ENCODE peak calls at places on chromosomes 11 and 22, in five cellular contexts. One of them, this sample, is unnamed.
A peak's percentile ranks its signal among the peaks of the same experiment; 100 is the strongest.

GRCh38 chr11:100740440-100740839 is 53.4 kb downstream of the ARHGAP42 start:
- DNase-seq in A549: no peak
- DNase-seq in testis: no peak
- DNase-seq in heart left ventricle: no peak
- DNase-seq in psoas muscle: no peak
- DNase-seq in this sample: no peak

GRCh38 chr11:47905358-47906059 is 57.4 kb upstream of the NUP160 start:
- DNase-seq in heart left ventricle: no peak
- DNase-seq in psoas muscle: no peak
- DNase-seq in A549: no peak
- DNase-seq in testis: no peak
- DNase-seq in this sample: no peak

GRCh38 chr11:14904745-14905103 is 12.7 kb upstream of the CYP2R1 start:
- DNase-seq in heart left ventricle: peak; percentile 82
- DNase-seq in A549: peak; percentile 64
- DNase-seq in psoas muscle: peak; percentile 78
- DNase-seq in testis: peak; percentile 90
- DNase-seq in this sample: peak; percentile 86

GRCh38 chr11:86523738-86524602 is 148.4 kb downstream of the ME3 start:
- DNase-seq in testis: no peak
- DNase-seq in A549: peak; percentile 98
- DNase-seq in heart left ventricle: no peak
- DNase-seq in psoas muscle: no peak
- DNase-seq in this sample: peak; percentile 43

GRCh38 chr11:119094816-119095065 is 6.9 kb downstream of the DPAGT1 start:
- DNase-seq in psoas muscle: peak; percentile 85
- DNase-seq in testis: peak; percentile 85
- DNase-seq in A549: no peak
- DNase-seq in heart left ventricle: peak; percentile 84
- DNase-seq in this sample: peak; percentile 89

GRCh38 chr11:74238243-74238642 is 67.2 kb downstream of the PPME1 start:
- DNase-seq in testis: no peak
- DNase-seq in A549: no peak
- DNase-seq in psoas muscle: no peak
- DNase-seq in heart left ventricle: no peak
- DNase-seq in this sample: no peak

GRCh38 chr22:39306456-39307361 is 12.7 kb downstream of the RPL3 start:
- DNase-seq in testis: no peak
- DNase-seq in psoas muscle: no peak
- DNase-seq in heart left ventricle: no peak
- DNase-seq in A549: peak; percentile 54
- DNase-seq in this sample: no peak

GRCh38 chr11:60924110-60924905 is at the start of gene TMEM132A:
- DNase-seq in A549: peak; percentile 68
- DNase-seq in testis: peak; percentile 91
- DNase-seq in heart left ventricle: peak; percentile 74
- DNase-seq in psoas muscle: peak; percentile 73
- DNase-seq in this sample: peak; percentile 86

DNA sequence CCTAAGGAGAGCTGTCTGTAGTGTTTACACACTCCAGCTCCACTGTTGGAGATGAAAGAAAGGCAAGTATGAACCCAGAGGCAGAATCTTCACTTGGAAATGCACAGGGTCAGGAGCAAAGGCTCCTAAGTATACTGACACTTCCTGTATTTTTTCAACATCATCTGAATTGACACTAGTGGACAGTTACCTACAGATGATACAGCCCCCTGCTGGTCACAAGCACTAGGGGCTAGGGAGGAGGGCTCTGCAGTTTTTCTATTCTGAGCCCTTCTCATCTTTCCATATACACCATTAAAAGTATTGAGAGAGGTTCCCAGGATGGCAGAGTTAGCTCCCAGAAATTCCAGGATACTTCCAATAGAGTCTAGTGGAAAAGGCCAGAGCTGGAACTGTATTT is 290.3 kb upstream of the API5 start:
- DNase-seq in heart left ventricle: no peak
- DNase-seq in testis: peak; percentile 21
- DNase-seq in psoas muscle: no peak
- DNase-seq in A549: peak; percentile 15
- DNase-seq in this sample: no peak
- TF ChIP-seq CTCF in heart left ventricle: peak; percentile 34
- TF ChIP-seq CTCF in testis: no peak
- TF ChIP-seq CTCF in psoas muscle: no peak
- TF ChIP-seq CTCF in A549: no peak
- TF ChIP-seq CTCF in this sample: no peak

DNA sequence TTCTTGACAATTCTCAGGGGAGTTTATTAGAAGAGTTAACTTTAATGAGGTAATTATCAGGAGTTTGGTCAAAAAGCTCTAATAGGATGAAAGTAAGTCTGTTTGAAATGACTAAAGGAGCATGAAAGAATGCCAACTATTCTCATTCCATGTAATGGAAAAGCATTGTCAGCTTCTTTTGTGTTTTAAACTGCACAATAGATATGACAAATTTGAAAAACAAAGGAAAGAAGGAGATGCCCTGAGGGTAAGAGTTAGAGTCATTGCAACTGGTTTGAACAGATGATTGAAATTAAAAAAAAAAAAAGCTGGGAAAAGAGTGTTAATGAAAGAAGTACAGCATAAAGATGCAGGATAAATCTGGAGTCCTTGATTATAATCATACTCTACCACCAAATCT is 296.8 kb upstream of the FOLH1 start:
- DNase-seq in testis: no peak
- DNase-seq in A549: no peak
- DNase-seq in psoas muscle: no peak
- DNase-seq in heart left ventricle: no peak
- DNase-seq in this sample: no peak
- H3K4me1 ChIP-seq in testis: no peaks in the 10 kb centered on the region
- H3K4me1 ChIP-seq in A549: no peaks in the 10 kb centered on the region
- H3K4me1 ChIP-seq in psoas muscle: no peaks in the 10 kb centered on the region
- H3K4me1 ChIP-seq in heart left ventricle: no peaks in the 10 kb centered on the region
- H3K4me1 ChIP-seq in this sample: no peaks in the 10 kb centered on the region

DNA sequence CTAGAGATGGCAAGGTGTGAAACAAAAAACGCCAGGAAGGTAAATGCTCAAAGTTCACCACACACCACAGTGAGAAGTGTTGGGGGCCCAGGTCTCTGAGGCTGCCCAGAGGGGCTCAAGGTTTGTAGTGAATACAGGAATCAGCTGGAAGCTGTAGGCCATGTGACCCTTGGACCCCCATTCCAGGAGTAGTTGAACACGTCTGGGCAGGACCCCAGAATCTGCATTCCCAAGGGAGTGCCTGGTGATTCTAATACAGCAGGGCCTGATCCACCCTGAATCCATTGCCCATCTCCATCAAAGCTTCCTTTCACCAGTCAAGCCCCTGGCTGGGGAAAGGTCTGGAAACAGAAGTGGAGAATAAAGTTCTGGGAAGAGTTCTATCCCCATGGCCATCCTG is 70.8 kb upstream of the B3GAT1 start:
- DNase-seq in heart left ventricle: no peak
- DNase-seq in testis: no peak
- DNase-seq in A549: no peak
- DNase-seq in psoas muscle: no peak
- DNase-seq in this sample: no peak
- H3K9me3 ChIP-seq in heart left ventricle: no peaks in the 10 kb centered on the region
- H3K9me3 ChIP-seq in testis: no peaks in the 10 kb centered on the region
- H3K9me3 ChIP-seq in A549: no peaks in the 10 kb centered on the region
- H3K9me3 ChIP-seq in psoas muscle: no peaks in the 10 kb centered on the region
- H3K9me3 ChIP-seq in this sample: no peaks in the 10 kb centered on the region

GRCh38 chr22:25059438-25059837 is 106.9 kb downstream of the KIAA1671 start:
- DNase-seq in A549: no peak
- DNase-seq in psoas muscle: no peak
- DNase-seq in heart left ventricle: no peak
- DNase-seq in testis: no peak
- DNase-seq in this sample: no peak

GRCh38 chr22:25061134-25061533 is 108.6 kb downstream of the KIAA1671 start:
- DNase-seq in testis: no peak
- DNase-seq in psoas muscle: no peak
- DNase-seq in A549: no peak
- DNase-seq in heart left ventricle: no peak
- DNase-seq in this sample: no peak

GRCh38 chr22:25061605-25062377 is 109.3 kb downstream of the KIAA1671 start:
- DNase-seq in heart left ventricle: no peak
- DNase-seq in A549: no peak
- DNase-seq in psoas muscle: no peak
- DNase-seq in testis: no peak
- DNase-seq in this sample: no peak

GRCh38 chr22:25062378-25063095 is 110.0 kb downstream of the KIAA1671 start:
- DNase-seq in testis: no peak
- DNase-seq in psoas muscle: no peak
- DNase-seq in A549: no peak
- DNase-seq in heart left ventricle: no peak
- DNase-seq in this sample: no peak

GRCh38 chr22:25060522-25061071 is 108.1 kb downstream of the KIAA1671 start:
- DNase-seq in psoas muscle: no peak
- DNase-seq in heart left ventricle: no peak
- DNase-seq in A549: no peak
- DNase-seq in testis: no peak
- DNase-seq in this sample: no peak
- TF ChIP-seq CTCF in psoas muscle: peak; percentile 16
- TF ChIP-seq CTCF in heart left ventricle: no peak
- TF ChIP-seq CTCF in A549: no peak
- TF ChIP-seq CTCF in testis: no peak
- TF ChIP-seq CTCF in this sample: peak; percentile 21

DNA sequence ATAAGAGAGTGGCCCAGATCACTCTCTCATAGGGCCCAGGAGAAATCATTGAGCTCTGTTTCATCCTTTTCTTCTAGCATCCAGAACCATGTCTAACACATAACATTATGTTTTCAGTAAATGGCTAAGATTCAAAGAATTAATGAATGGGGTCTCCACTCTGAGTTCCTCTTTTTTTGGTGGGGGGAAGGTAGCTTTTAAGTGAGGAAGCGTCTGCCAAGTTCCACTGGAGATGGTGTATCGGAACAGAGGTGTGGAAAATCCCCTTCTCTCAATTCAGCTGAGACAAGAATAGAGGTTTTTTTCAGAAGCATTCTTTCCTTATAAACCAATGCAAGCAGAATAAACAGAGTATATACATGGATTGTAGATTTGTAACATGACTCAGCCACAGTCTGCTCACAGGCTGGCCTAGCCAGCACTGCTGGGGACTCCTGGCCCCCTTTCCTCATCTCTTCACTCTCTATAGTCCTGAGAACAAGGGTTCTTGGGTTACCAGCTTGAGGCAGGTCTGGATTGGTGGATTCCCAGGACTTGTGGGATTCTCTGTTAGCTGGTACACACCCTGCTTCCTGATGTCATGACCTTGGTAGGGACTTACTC is 97.2 kb downstream of the TRAF6 start:
- DNase-seq in A549: no peak
- DNase-seq in testis: no peak
- DNase-seq in heart left ventricle: no peak
- DNase-seq in psoas muscle: no peak
- DNase-seq in this sample: no peak
- H3K4me1 ChIP-seq in A549: no peaks in the 10 kb centered on the region
- H3K4me1 ChIP-seq in testis: peaks cover 7% of the 10 kb centered on the region
- H3K4me1 ChIP-seq in heart left ventricle: peaks cover 10% of the 10 kb centered on the region
- H3K4me1 ChIP-seq in psoas muscle: no peaks in the 10 kb centered on the region
- H3K4me1 ChIP-seq in this sample: no peaks in the 10 kb centered on the region

DNA sequence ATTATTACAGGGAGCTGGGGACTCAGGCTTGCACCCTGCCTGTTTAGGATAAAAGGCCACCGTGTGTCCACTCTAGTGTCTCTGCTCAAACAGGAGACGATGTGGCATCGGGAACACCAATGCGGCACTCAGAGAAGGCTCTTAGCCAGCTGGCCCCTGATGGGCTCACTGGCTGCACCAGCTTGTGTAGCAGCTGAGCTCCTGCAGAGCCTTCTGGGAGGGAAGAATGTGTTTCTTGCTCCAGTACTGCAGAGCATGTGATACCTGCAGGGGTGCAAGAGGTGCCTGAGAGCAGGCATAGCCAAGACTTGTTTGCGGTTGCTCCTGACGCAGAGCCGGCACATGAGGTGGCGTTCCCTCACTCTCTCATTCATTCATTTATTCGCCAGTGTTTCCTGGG is 44.4 kb upstream of the KCNQ1OT1 start:
- DNase-seq in heart left ventricle: no peak
- DNase-seq in testis: no peak
- DNase-seq in psoas muscle: no peak
- DNase-seq in A549: no peak
- DNase-seq in this sample: no peak
- H3K9me3 ChIP-seq in heart left ventricle: no peaks in the 10 kb centered on the region
- H3K9me3 ChIP-seq in testis: no peaks in the 10 kb centered on the region
- H3K9me3 ChIP-seq in psoas muscle: no peaks in the 10 kb centered on the region
- H3K9me3 ChIP-seq in A549: no peaks in the 10 kb centered on the region
- H3K9me3 ChIP-seq in this sample: no peaks in the 10 kb centered on the region

DNA sequence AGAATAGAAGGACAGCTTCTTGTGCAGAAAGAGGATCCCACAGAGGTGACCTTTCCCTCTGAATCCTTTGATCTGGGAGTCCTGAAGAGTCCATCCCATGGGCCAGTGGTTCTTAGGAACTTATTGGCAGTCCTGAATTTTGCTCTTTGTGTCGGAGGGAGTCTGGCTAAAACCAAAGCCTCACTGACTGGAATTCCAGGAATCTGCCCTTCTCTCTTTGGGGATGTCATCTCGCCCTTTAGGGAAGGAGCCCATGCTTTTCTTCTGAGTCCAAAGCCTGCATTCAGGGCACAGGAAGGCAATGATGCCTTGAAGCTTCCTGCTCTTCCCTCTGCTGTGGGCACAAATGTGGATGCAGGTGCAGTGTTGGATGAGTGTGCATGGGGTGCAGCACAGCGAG is 45.6 kb downstream of the PKNOX2 start:
- DNase-seq in A549: no peak
- DNase-seq in psoas muscle: no peak
- DNase-seq in testis: no peak
- DNase-seq in heart left ventricle: no peak
- DNase-seq in this sample: no peak
- TF ChIP-seq CTCF in A549: no peak
- TF ChIP-seq CTCF in psoas muscle: no peak
- TF ChIP-seq CTCF in testis: no peak
- TF ChIP-seq CTCF in heart left ventricle: no peak
- TF ChIP-seq CTCF in this sample: no peak

GRCh38 chr22:41847300-41847699 is 14.4 kb downstream of the SREBF2 start:
- DNase-seq in psoas muscle: no peak
- DNase-seq in heart left ventricle: no peak
- DNase-seq in testis: no peak
- DNase-seq in A549: no peak
- DNase-seq in this sample: no peak
- H3K4me1 ChIP-seq in psoas muscle: peaks cover 32% of the 10 kb centered on the region
- H3K4me1 ChIP-seq in heart left ventricle: peaks cover 46% of the 10 kb centered on the region
- H3K4me1 ChIP-seq in testis: peaks cover 23% of the 10 kb centered on the region
- H3K4me1 ChIP-seq in A549: peaks cover 33% of the 10 kb centered on the region
- H3K4me1 ChIP-seq in this sample: peaks cover 48% of the 10 kb centered on the region

DNA sequence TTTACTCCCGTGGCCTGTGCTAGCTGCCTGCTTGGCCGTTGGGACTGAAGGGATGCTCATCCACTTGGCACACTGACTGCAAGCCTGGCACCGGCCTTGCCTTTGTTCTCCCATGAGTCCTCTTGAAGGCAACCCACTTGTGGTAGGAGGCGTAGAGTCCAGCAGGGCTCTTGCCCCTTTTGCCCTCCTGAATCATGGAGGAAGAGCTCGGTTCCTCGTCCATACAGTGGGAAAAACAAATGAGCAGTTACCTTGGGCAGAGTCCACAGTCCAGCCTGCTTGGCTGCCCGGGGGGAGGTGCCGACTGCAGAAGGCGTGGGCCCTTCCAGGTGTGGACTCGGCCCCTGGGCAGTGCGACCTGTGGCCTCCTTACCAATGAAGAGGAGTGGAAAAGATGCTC is 26.5 kb upstream of the B3GAT1 start:
- DNase-seq in testis: no peak
- DNase-seq in psoas muscle: no peak
- DNase-seq in A549: no peak
- DNase-seq in heart left ventricle: no peak
- DNase-seq in this sample: no peak
- H3K9me3 ChIP-seq in testis: no peaks in the 10 kb centered on the region
- H3K9me3 ChIP-seq in psoas muscle: no peaks in the 10 kb centered on the region
- H3K9me3 ChIP-seq in A549: no peaks in the 10 kb centered on the region
- H3K9me3 ChIP-seq in heart left ventricle: no peaks in the 10 kb centered on the region
- H3K9me3 ChIP-seq in this sample: no peaks in the 10 kb centered on the region

This sample was measured in body of pancreas.